ENCODE peak calls at places on chromosomes 5 and 9, in five cellular contexts. W is activated T-cell treated with anti-CD3 and anti-CD28 coated beads, Interleukin-2, amount 50 U/mL, for 72 hours; Z is activated effector memory CD4-positive, alpha-beta T cell treated with anti-CD3 and anti-CD28 coated beads, Interleukin-2, amount 50 U/mL, for 16 hours; C is 8988T; O is activated naive CD8-positive, alpha-beta T cell treated with anti-CD3 and anti-CD28 coated beads, Interleukin-2, amount 50 U/mL, for 24 hours. H is an unnamed sample.

GRCh38 chr5:156201793-156202388 is 125.1 kb upstream of the SGCD start:
- DNase-seq in W (no peak), Z (no peak), C (no peak), O (no peak), H (no peak)

GRCh38 chr9:132500193-132500592 is 82.2 kb upstream of the BARHL1 start:
- DNase-seq in W (no peak), Z (no peak), C (no peak), O (no peak), H (no peak)

GRCh38 chr5:41681820-41682219 is 171.4 kb upstream of the PLCXD3 start:
- DNase-seq in W (no peak), Z (no peak), C (no peak), O (no peak), H (no peak)

GRCh38 chr9:33450747-33451146 is 3.4 kb upstream of the AQP3 start:
- DNase-seq in W (no peak), Z (no peak), C (no peak), O (no peak), H (no peak)

GRCh38 chr9:131719262-131719908 is 20.5 kb downstream of the RAPGEF1 start:
- DNase-seq in W (no peak), Z (no peak), C (no peak), O (no peak), H (no peak)

GRCh38 chr5:69024241-69024651 is 69.6 kb upstream of the SLC30A5 start:
- DNase-seq in W (peak), Z (no peak), C (peak), O (no peak), H (peak)

GRCh38 chr9:118985851-118986250 is 383.4 kb downstream of the BRINP1 start:
- DNase-seq in W (no peak), Z (no peak), C (no peak), O (no peak), H (no peak)

GRCh38 chr5:107668154-107668932 is 2.4 kb downstream of the EFNA5 start:
- DNase-seq in W (no peak), Z (no peak), C (no peak), O (no peak), H (no peak)

GRCh38 chr5:154518438-154518867 is 40.4 kb upstream of the HAND1 start:
- DNase-seq in W (no peak), Z (no peak), C (no peak), O (no peak), H (no peak)

GRCh38 chr5:68266457-68266856 is 50.9 kb downstream of the PIK3R1 start:
- DNase-seq in W (no peak), Z (no peak), C (no peak), O (no peak), H (no peak)

GRCh38 chr9:79765466-79765865 is 193.7 kb downstream of the TLE4 start:
- DNase-seq in W (no peak), Z (no peak), C (no peak), O (no peak), H (no peak)

GRCh38 chr9:135336722-135337490 is 142.7 kb upstream of the PPP1R26 start:
- DNase-seq in W (no peak), Z (peak), C (no peak), O (no peak), H (no peak)

GRCh38 chr5:5422819-5423515 is 490 bp downstream of the ICE1 start:
- DNase-seq in W (no peak), Z (no peak), C (no peak), O (no peak), H (no peak)

GRCh38 chr9:114278881-114279570 is 43.9 kb upstream of the ORM1 start:
- DNase-seq in W (no peak), Z (peak), C (peak), O (no peak), H (no peak)

GRCh38 chr5:150034677-150035076 is 34.1 kb downstream of the HMGXB3 start:
- DNase-seq in W (no peak), Z (no peak), C (no peak), O (no peak), H (no peak)

GRCh38 chr9:121735065-121735791 is 83.8 kb downstream of the DAB2IP start:
- DNase-seq in W (peak), Z (no peak), C (peak), O (no peak), H (no peak)

GRCh38 chr5:122295138-122295537 is 16.9 kb upstream of the SNCAIP start:
- DNase-seq in W (no peak), Z (no peak), C (no peak), O (no peak), H (no peak)

GRCh38 chr9:120395374-120395773 is 184.6 kb downstream of the CDK5RAP2 start:
- DNase-seq in W (no peak), Z (no peak), C (no peak), O (no peak), H (no peak)

GRCh38 chr5:122736086-122736485 is 38.8 kb upstream of the SNX2 start:
- DNase-seq in W (no peak), Z (no peak), C (no peak), O (no peak), H (no peak)

GRCh38 chr9:87581513-87581912 is 83.8 kb downstream of the DAPK1 start:
- DNase-seq in W (no peak), Z (no peak), C (no peak), O (no peak), H (no peak)

GRCh38 chr5:106523842-106524241 is 1146.9 kb downstream of the EFNA5 start:
- DNase-seq in W (no peak), Z (no peak), C (no peak), O (no peak), H (no peak)

GRCh38 chr9:130484362-130485072 is 39.8 kb downstream of the ASS1 start:
- DNase-seq in W (no peak), Z (no peak), C (no peak), O (no peak), H (no peak)

H was measured in activated T-helper 1 cell treated with anti-CD3 and anti-CD28 coated beads, Interleukin-12 subunit alpha, Interleukin-12 subunit beta, Interleukin-2, Interleukin-4 antibody, amounts not matched to agents 30 ng/mL and 10 ng/mL and 1 ng/mL, durations not matched to agents 14 hours and 24 hours and 36 hours.